ENCODE peak calls at places on chromosome 10, in five cellular contexts. D, C, R, U and G are unnamed samples.

GRCh38 chr10:48505394-48506112 is 99.3 kb downstream of the ARHGAP22 start:
- DNase-seq in D (no peak), C (no peak), R (no peak), U (peak), G (peak)

GRCh38 chr10:110992011-110992800 is 72.8 kb downstream of the SHOC2 start:
- DNase-seq in D (no peak), C (peak), R (no peak), U (no peak), G (no peak)

GRCh38 chr10:115706482-115707076 is 566.4 kb downstream of the GFRA1 start:
- DNase-seq in D (no peak), C (peak), R (no peak), U (no peak), G (peak)

GRCh38 chr10:100968839-100969174 is 497 bp upstream of the SEMA4G start:
- DNase-seq in D (no peak), C (no peak), R (no peak), U (no peak), G (no peak)

GRCh38 chr10:125231116-125231812 is 70.9 kb upstream of the CTBP2 start:
- DNase-seq in D (no peak), C (no peak), R (peak), U (no peak), G (peak)

GRCh38 chr10:5679606-5680005 is 5.0 kb upstream of the TASOR2 start:
- DNase-seq in D (no peak), C (peak), R (no peak), U (no peak), G (no peak)

GRCh38 chr10:78194050-78194449 is 160.4 kb downstream of the RPS24 start:
- DNase-seq in D (no peak), C (no peak), R (no peak), U (no peak), G (no peak)

GRCh38 chr10:78774999-78775711 is 293.6 kb upstream of the ZMIZ1 start:
- DNase-seq in D (no peak), C (no peak), R (peak), U (no peak), G (no peak)

GRCh38 chr10:100651916-100652315 is 93.5 kb upstream of the PAX2 start:
- DNase-seq in D (no peak), C (no peak), R (no peak), U (no peak), G (no peak)

GRCh38 chr10:17781856-17782255 is 27.3 kb upstream of the MRC1 start:
- DNase-seq in D (no peak), C (no peak), R (no peak), U (no peak), G (peak)

GRCh38 chr10:129056734-129057689 is 410.0 kb upstream of the MGMT start:
- DNase-seq in D (no peak), C (no peak), R (no peak), U (no peak), G (no peak)

GRCh38 chr10:118332948-118333710 is 9.0 kb downstream of the FAM204A start:
- DNase-seq in D (no peak), C (peak), R (no peak), U (peak), G (no peak)

GRCh38 chr10:92627845-92628480 is 35.0 kb downstream of the KIF11 start:
- DNase-seq in D (no peak), C (peak), R (no peak), U (no peak), G (peak)

GRCh38 chr10:122911889-122912484 is 1.6 kb downstream of the FAM24A start:
- DNase-seq in D (no peak), C (peak), R (no peak), U (peak), G (peak)

GRCh38 chr10:89426230-89426868 is 12.0 kb downstream of the IFIT5 start:
- DNase-seq in D (no peak), C (peak), R (peak), U (no peak), G (peak)

GRCh38 chr10:84202349-84202748 is 8.0 kb downstream of the CDHR1 start:
- DNase-seq in D (no peak), C (no peak), R (no peak), U (no peak), G (no peak)

GRCh38 chr10:21191512-21191911 is 294.4 kb upstream of the NEBL start:
- DNase-seq in D (no peak), C (no peak), R (no peak), U (no peak), G (no peak)

GRCh38 chr10:44878704-44879530 is 32.2 kb upstream of the TMEM72 start:
- DNase-seq in D (no peak), C (peak), R (peak), U (peak), G (peak)

GRCh38 chr10:120456626-120457430 is at the start of gene PLPP4:
- DNase-seq in D (no peak), C (peak), R (no peak), U (no peak), G (peak)

GRCh38 chr10:76411719-76412435 is 980.5 kb downstream of the LRMDA start:
- DNase-seq in D (no peak), C (no peak), R (no peak), U (no peak), G (no peak)

GRCh38 chr10:21347043-21347799 is 178.3 kb downstream of the SKIDA1 start:
- DNase-seq in D (no peak), C (no peak), R (no peak), U (no peak), G (no peak)

GRCh38 chr10:119834188-119834587 is 38.5 kb downstream of the MCMBP start:
- DNase-seq in D (no peak), C (no peak), R (no peak), U (no peak), G (no peak)

GRCh38 chr10:36608251-36608650 is 517.1 kb upstream of the ANKRD30A start:
- DNase-seq in D (no peak), C (no peak), R (peak), U (no peak), G (no peak)

GRCh38 chr10:43218206-43218950 is 48.5 kb downstream of the RASGEF1A start:
- DNase-seq in D (no peak), C (peak), R (no peak), U (no peak), G (no peak)

GRCh38 chr10:14585287-14586193 is 189.2 kb downstream of the FAM107B start:
- DNase-seq in D (no peak), C (no peak), R (no peak), U (no peak), G (peak)